ENCODE peak calls at places on chromosomes 4 and X, in ten cellular contexts. One of them, this sample, is unnamed.

GRCh38 chr4:123750044-123750443 is 353.4 kb downstream of the SPRY1 start:
- DNase-seq in lung: no peak
- DNase-seq in AG09309: no peak
- DNase-seq in BJ: no peak
- DNase-seq in AG10803: no peak
- DNase-seq in GM12865: no peak
- DNase-seq in pancreas: no peak
- DNase-seq in fibroblast of the aortic adventitia: no peak
- DNase-seq in epithelial cell of esophagus: no peak
- DNase-seq in psoas muscle: no peak
- DNase-seq in this sample: no peak

GRCh38 chr4:3436798-3437581 is 4.8 kb upstream of the HGFAC start:
- DNase-seq in lung: peak; percentile 38
- DNase-seq in AG09309: no peak
- DNase-seq in BJ: no peak
- DNase-seq in AG10803: peak; percentile 62
- DNase-seq in GM12865: peak; percentile 31
- DNase-seq in pancreas: peak; percentile 30
- DNase-seq in fibroblast of the aortic adventitia: peak; percentile 51
- DNase-seq in epithelial cell of esophagus: peak; percentile 98
- DNase-seq in psoas muscle: peak; percentile 54
- DNase-seq in this sample: no peak

GRCh38 chr4:80086296-80086695 is 13.3 kb upstream of the ANTXR2 start:
- DNase-seq in lung: no peak
- DNase-seq in AG09309: no peak
- DNase-seq in BJ: no peak
- DNase-seq in AG10803: no peak
- DNase-seq in GM12865: no peak
- DNase-seq in pancreas: no peak
- DNase-seq in fibroblast of the aortic adventitia: no peak
- DNase-seq in epithelial cell of esophagus: peak; percentile 75
- DNase-seq in psoas muscle: no peak
- DNase-seq in this sample: no peak

GRCh38 chr4:83112678-83113428 is 1.7 kb downstream of the PLAC8 start:
- DNase-seq in lung: no peak
- DNase-seq in AG09309: no peak
- DNase-seq in BJ: peak; percentile 46
- DNase-seq in AG10803: peak; percentile 52
- DNase-seq in GM12865: peak; percentile 57
- DNase-seq in pancreas: no peak
- DNase-seq in fibroblast of the aortic adventitia: no peak
- DNase-seq in epithelial cell of esophagus: no peak
- DNase-seq in psoas muscle: no peak
- DNase-seq in this sample: no peak

GRCh38 chr4:25875281-25875745 is 12.5 kb upstream of the SEL1L3 start:
- DNase-seq in lung: no peak
- DNase-seq in AG09309: no peak
- DNase-seq in BJ: no peak
- DNase-seq in AG10803: no peak
- DNase-seq in GM12865: peak; percentile 51
- DNase-seq in pancreas: no peak
- DNase-seq in fibroblast of the aortic adventitia: no peak
- DNase-seq in epithelial cell of esophagus: no peak
- DNase-seq in psoas muscle: no peak
- DNase-seq in this sample: no peak

GRCh38 chrX:134607523-134607922 is 50.7 kb downstream of the PLAC1 start:
- DNase-seq in lung: no peak
- DNase-seq in AG09309: no peak
- DNase-seq in BJ: no peak
- DNase-seq in AG10803: peak; percentile 36
- DNase-seq in GM12865: no peak
- DNase-seq in pancreas: no peak
- DNase-seq in fibroblast of the aortic adventitia: peak; percentile 50
- DNase-seq in epithelial cell of esophagus: no peak
- DNase-seq in psoas muscle: no peak
- DNase-seq in this sample: no peak

GRCh38 chr4:80361329-80361900 is 25.9 kb downstream of the CFAP299 start:
- DNase-seq in lung: no peak
- DNase-seq in AG09309: no peak
- DNase-seq in BJ: no peak
- DNase-seq in AG10803: peak; percentile 28
- DNase-seq in GM12865: peak; percentile 17
- DNase-seq in pancreas: no peak
- DNase-seq in fibroblast of the aortic adventitia: peak; percentile 69
- DNase-seq in epithelial cell of esophagus: peak; percentile 44
- DNase-seq in psoas muscle: no peak
- DNase-seq in this sample: no peak

GRCh38 chrX:111869639-111870034 is 6.3 kb upstream of the TRPC5OS start:
- DNase-seq in lung: peak; percentile 30
- DNase-seq in AG09309: peak; percentile 5
- DNase-seq in BJ: no peak
- DNase-seq in AG10803: peak; percentile 50
- DNase-seq in GM12865: peak; percentile 53
- DNase-seq in pancreas: peak; percentile 4
- DNase-seq in fibroblast of the aortic adventitia: peak; percentile 53
- DNase-seq in epithelial cell of esophagus: peak; percentile 53
- DNase-seq in psoas muscle: no peak
- DNase-seq in this sample: peak; percentile 5

GRCh38 chrX:133918326-133918725 is 67.1 kb downstream of the GPC3 start:
- DNase-seq in lung: no peak
- DNase-seq in AG09309: no peak
- DNase-seq in BJ: no peak
- DNase-seq in AG10803: no peak
- DNase-seq in GM12865: no peak
- DNase-seq in pancreas: no peak
- DNase-seq in fibroblast of the aortic adventitia: no peak
- DNase-seq in epithelial cell of esophagus: no peak
- DNase-seq in psoas muscle: no peak
- DNase-seq in this sample: no peak

GRCh38 chr4:74316397-74316796 is 8.1 kb downstream of the EPGN start:
- DNase-seq in lung: no peak
- DNase-seq in AG09309: no peak
- DNase-seq in BJ: no peak
- DNase-seq in AG10803: no peak
- DNase-seq in GM12865: no peak
- DNase-seq in pancreas: no peak
- DNase-seq in fibroblast of the aortic adventitia: peak; percentile 44
- DNase-seq in epithelial cell of esophagus: peak; percentile 75
- DNase-seq in psoas muscle: no peak
- DNase-seq in this sample: no peak

GRCh38 chr4:173025131-173025530 is 143.5 kb upstream of the GALNT7 start:
- DNase-seq in lung: peak; percentile 43
- DNase-seq in AG09309: peak; percentile 42
- DNase-seq in BJ: no peak
- DNase-seq in AG10803: peak; percentile 72
- DNase-seq in GM12865: peak; percentile 77
- DNase-seq in pancreas: peak; percentile 62
- DNase-seq in fibroblast of the aortic adventitia: peak; percentile 85
- DNase-seq in epithelial cell of esophagus: peak; percentile 80
- DNase-seq in psoas muscle: no peak
- DNase-seq in this sample: no peak

DNA sequence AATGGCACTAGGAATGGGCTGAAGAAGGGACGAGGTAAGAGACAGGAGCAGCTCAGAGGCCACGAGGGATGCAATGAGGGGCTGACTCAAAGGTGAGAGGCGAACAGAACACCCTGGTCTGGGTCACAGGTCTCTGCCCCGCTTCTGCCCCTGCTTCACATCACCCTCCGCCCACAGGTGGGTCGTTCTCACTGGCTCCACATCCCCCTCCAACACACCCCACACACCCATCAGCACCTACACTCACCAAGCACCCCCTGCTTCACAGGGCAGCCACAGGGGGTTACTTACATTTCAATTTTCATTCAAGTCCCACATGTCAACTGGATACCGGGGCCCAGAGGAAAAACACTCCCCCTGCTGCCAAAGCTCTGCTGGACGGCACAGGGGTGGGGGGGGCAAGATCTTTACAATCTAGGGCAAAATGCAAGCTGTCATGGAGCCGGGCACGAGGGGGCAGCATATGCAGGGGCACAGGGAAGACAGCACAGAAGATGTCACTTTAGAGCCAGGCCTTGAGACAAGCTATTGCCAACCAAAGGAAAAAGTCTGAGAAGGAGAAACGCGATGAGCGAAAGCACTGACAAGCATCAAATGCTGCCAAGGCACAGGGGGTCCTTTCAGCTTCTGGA is 94.1 kb downstream of the AFAP1 start:
- DNase-seq in lung: no peak
- DNase-seq in AG09309: no peak
- DNase-seq in BJ: no peak
- DNase-seq in AG10803: no peak
- DNase-seq in GM12865: no peak
- DNase-seq in pancreas: no peak
- DNase-seq in fibroblast of the aortic adventitia: no peak
- DNase-seq in epithelial cell of esophagus: no peak
- DNase-seq in psoas muscle: no peak
- DNase-seq in this sample: no peak
- TF ChIP-seq CTCF in lung: no peak
- TF ChIP-seq CTCF in AG09309: no peak
- TF ChIP-seq CTCF in BJ: no peak
- TF ChIP-seq CTCF in AG10803: peak; percentile 23
- TF ChIP-seq CTCF in GM12865: no peak
- TF ChIP-seq CTCF in pancreas: no peak
- TF ChIP-seq CTCF in fibroblast of the aortic adventitia: no peak
- TF ChIP-seq CTCF in epithelial cell of esophagus: no peak
- TF ChIP-seq CTCF in psoas muscle: no peak
- TF ChIP-seq CTCF in this sample: no peak

GRCh38 chr4:1418494-1419285 is 12.4 kb upstream of the NKX1-1 start:
- DNase-seq in lung: no peak
- DNase-seq in AG09309: no peak
- DNase-seq in BJ: no peak
- DNase-seq in AG10803: no peak
- DNase-seq in GM12865: no peak
- DNase-seq in pancreas: no peak
- DNase-seq in fibroblast of the aortic adventitia: no peak
- DNase-seq in epithelial cell of esophagus: no peak
- DNase-seq in psoas muscle: no peak
- DNase-seq in this sample: no peak

GRCh38 chr4:1416948-1417260 is 10.7 kb upstream of the NKX1-1 start:
- DNase-seq in lung: no peak
- DNase-seq in AG09309: no peak
- DNase-seq in BJ: no peak
- DNase-seq in AG10803: no peak
- DNase-seq in GM12865: no peak
- DNase-seq in pancreas: no peak
- DNase-seq in fibroblast of the aortic adventitia: no peak
- DNase-seq in epithelial cell of esophagus: no peak
- DNase-seq in psoas muscle: no peak
- DNase-seq in this sample: no peak

GRCh38 chr4:1419708-1420107 is 13.5 kb upstream of the NKX1-1 start:
- DNase-seq in lung: no peak
- DNase-seq in AG09309: no peak
- DNase-seq in BJ: no peak
- DNase-seq in AG10803: no peak
- DNase-seq in GM12865: no peak
- DNase-seq in pancreas: no peak
- DNase-seq in fibroblast of the aortic adventitia: no peak
- DNase-seq in epithelial cell of esophagus: no peak
- DNase-seq in psoas muscle: no peak
- DNase-seq in this sample: no peak

GRCh38 chr4:1417522-1418390 is 11.5 kb upstream of the NKX1-1 start:
- DNase-seq in lung: no peak
- DNase-seq in AG09309: no peak
- DNase-seq in BJ: no peak
- DNase-seq in AG10803: no peak
- DNase-seq in GM12865: no peak
- DNase-seq in pancreas: no peak
- DNase-seq in fibroblast of the aortic adventitia: no peak
- DNase-seq in epithelial cell of esophagus: no peak
- DNase-seq in psoas muscle: no peak
- DNase-seq in this sample: no peak

GRCh38 chr4:1421650-1422049 is 15.4 kb upstream of the NKX1-1 start:
- DNase-seq in lung: no peak
- DNase-seq in AG09309: no peak
- DNase-seq in BJ: no peak
- DNase-seq in AG10803: no peak
- DNase-seq in GM12865: no peak
- DNase-seq in pancreas: no peak
- DNase-seq in fibroblast of the aortic adventitia: no peak
- DNase-seq in epithelial cell of esophagus: no peak
- DNase-seq in psoas muscle: no peak
- DNase-seq in this sample: no peak
- TF ChIP-seq CTCF in lung: no peak
- TF ChIP-seq CTCF in AG09309: no peak
- TF ChIP-seq CTCF in BJ: no peak
- TF ChIP-seq CTCF in AG10803: no peak
- TF ChIP-seq CTCF in GM12865: no peak
- TF ChIP-seq CTCF in pancreas: no peak
- TF ChIP-seq CTCF in fibroblast of the aortic adventitia: no peak
- TF ChIP-seq CTCF in epithelial cell of esophagus: no peak
- TF ChIP-seq CTCF in psoas muscle: no peak
- TF ChIP-seq CTCF in this sample: no peak

DNA sequence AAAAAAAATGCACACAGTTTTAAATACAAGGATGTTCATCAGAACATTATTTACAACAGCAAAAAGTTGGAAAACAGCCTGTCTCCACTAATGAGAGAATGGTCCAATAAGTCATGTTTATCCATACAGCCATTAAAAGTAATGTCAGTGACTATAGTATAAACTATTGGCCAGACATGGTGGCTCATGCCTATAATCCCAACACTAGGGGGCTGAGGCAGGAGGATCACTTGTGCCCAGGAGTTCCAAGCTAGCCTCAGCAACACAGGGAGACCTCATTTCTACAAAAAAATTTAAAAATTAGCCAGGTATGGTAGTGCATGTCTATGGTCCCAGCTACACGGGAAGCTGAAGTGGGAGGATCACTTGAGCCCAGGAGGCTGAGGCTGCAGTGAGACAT is 48.1 kb upstream of the IL13RA1 start:
- DNase-seq in lung: no peak
- DNase-seq in AG09309: no peak
- DNase-seq in BJ: no peak
- DNase-seq in AG10803: no peak
- DNase-seq in GM12865: no peak
- DNase-seq in pancreas: no peak
- DNase-seq in fibroblast of the aortic adventitia: no peak
- DNase-seq in epithelial cell of esophagus: no peak
- DNase-seq in psoas muscle: no peak
- DNase-seq in this sample: no peak
- TF ChIP-seq CTCF in lung: no peak
- TF ChIP-seq CTCF in AG09309: no peak
- TF ChIP-seq CTCF in BJ: peak; percentile 4
- TF ChIP-seq CTCF in AG10803: no peak
- TF ChIP-seq CTCF in GM12865: no peak
- TF ChIP-seq CTCF in pancreas: no peak
- TF ChIP-seq CTCF in fibroblast of the aortic adventitia: no peak
- TF ChIP-seq CTCF in epithelial cell of esophagus: no peak
- TF ChIP-seq CTCF in psoas muscle: no peak
- TF ChIP-seq CTCF in this sample: no peak

DNA sequence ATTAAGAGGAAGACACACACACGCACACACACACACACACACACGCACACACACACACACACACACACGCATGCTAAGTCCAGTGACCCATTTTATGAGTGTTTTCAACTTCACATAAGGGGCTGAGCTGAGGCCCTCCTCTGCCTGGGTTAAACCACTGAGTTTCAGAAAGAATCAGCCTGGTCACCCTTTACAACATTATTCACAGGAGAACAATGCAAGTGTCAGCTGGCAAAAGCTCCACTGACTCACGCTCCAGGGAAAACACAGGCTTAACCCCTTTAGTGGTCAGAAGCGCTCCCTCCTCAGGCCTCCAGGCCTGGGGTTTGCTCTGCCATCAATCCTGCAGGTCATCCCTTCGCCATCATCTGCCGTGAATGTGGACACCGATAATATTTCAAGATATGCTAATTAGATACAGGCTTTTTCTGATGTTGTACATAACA is 46.9 kb downstream of the ACOX3 start:
- DNase-seq in lung: peak; percentile 55
- DNase-seq in AG09309: peak; percentile 98
- DNase-seq in BJ: peak; percentile 96
- DNase-seq in AG10803: peak; percentile 98
- DNase-seq in GM12865: peak; percentile 41
- DNase-seq in pancreas: no peak
- DNase-seq in fibroblast of the aortic adventitia: peak; percentile 98
- DNase-seq in epithelial cell of esophagus: peak; percentile 81
- DNase-seq in psoas muscle: peak; percentile 80
- DNase-seq in this sample: peak; percentile 77
- TF ChIP-seq CTCF in lung: no peak
- TF ChIP-seq CTCF in AG09309: peak; percentile 39
- TF ChIP-seq CTCF in BJ: peak; percentile 40
- TF ChIP-seq CTCF in AG10803: peak; percentile 52
- TF ChIP-seq CTCF in GM12865: no peak
- TF ChIP-seq CTCF in pancreas: no peak
- TF ChIP-seq CTCF in fibroblast of the aortic adventitia: peak; percentile 55
- TF ChIP-seq CTCF in epithelial cell of esophagus: no peak
- TF ChIP-seq CTCF in psoas muscle: no peak
- TF ChIP-seq CTCF in this sample: peak; percentile 29